ENCODE peak calls at places on chromosomes 4 and X, in four cellular contexts. K, B, J and E are unnamed samples. For H3K4me1 and H3K36me3, the result is how much of the 10 kb centered on the place peaks cover.

GRCh38 chrX:2710041-2710471 is 19.0 kb downstream of the CD99 start:
- DNase-seq in J (no peak), B (no peak), K (no peak), E (no peak)

GRCh38 chrX:106898462-106898861 is 4.7 kb downstream of the RIPPLY1 start:
- DNase-seq in B (peak), K (no peak), J (no peak), E (no peak)

GRCh38 chr4:57424231-57424897 is 314.2 kb upstream of the IGFBP7 start:
- DNase-seq in J (peak), K (no peak), B (no peak), E (no peak)

GRCh38 chrX:118350221-118350620 is 4.3 kb downstream of the WDR44 start:
- DNase-seq in K (no peak), B (no peak), J (no peak), E (no peak)

GRCh38 chr4:180081072-180081471 is 2162.1 kb upstream of the TENM3 start:
- DNase-seq in K (no peak), J (no peak), B (no peak), E (no peak)

GRCh38 chr4:173763374-173763773 is 233.3 kb upstream of the HAND2 start:
- DNase-seq in K (no peak), B (no peak), J (no peak), E (no peak)

GRCh38 chr4:41538887-41539498 is 1.0 kb downstream of the LIMCH1 start:
- DNase-seq in K (no peak), B (no peak), J (peak), E (no peak)

GRCh38 chrX:13051529-13052172 is 7.2 kb upstream of the FAM9C start:
- DNase-seq in J (no peak), K (no peak), B (no peak), E (no peak)

GRCh38 chr4:40183615-40184411 is 13.0 kb upstream of the RHOH start:
- DNase-seq in B (no peak), K (peak), J (no peak), E (no peak)

GRCh38 chrX:19127649-19128168 is 5.4 kb upstream of the ADGRG2 start:
- DNase-seq in B (no peak), J (no peak), K (no peak), E (no peak)

GRCh38 chr4:95118507-95118906 is 360.8 kb downstream of the BMPR1B start:
- DNase-seq in K (no peak), B (no peak), J (no peak), E (no peak)

GRCh38 chr4:123833156-123833555 is 436.6 kb downstream of the SPRY1 start:
- DNase-seq in B (no peak), K (no peak), J (no peak), E (no peak)

DNA sequence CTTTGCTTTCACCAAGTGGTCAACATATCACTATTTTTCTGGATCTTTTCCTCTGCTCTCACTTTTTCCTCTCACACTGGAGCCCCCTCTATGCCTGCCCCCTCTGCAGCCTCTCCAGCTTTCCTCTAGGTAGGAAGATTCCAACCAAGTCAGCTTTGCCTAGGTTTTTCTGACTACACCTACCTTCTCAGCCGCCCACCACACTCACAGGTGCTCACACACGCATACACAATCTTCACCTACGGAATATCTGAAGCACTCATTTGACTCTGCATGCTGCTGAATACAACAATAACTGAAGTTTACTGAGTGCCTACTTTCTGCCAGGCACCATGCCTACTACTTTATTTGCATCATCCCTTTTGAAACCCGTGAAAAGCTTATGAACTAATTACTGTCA is 328.0 kb downstream of the PPP3CA start:
- DNase-seq in K (no peak), B (no peak), J (no peak), E (no peak)
- H3K4me1 ChIP-seq in K (under half), B (under half), J (under half), E (under half)

GRCh38 chrX:16851827-16852226 is 18.3 kb downstream of the RBBP7 start:
- DNase-seq in J (no peak), K (no peak), B (no peak), E (no peak)
- H3K36me3 ChIP-seq in J (under half), K (under half), B (under half), E (half or more)

GRCh38 chr4:73603854-73604584 is 16.2 kb downstream of the RASSF6 start:
- DNase-seq in J (no peak), K (no peak), B (no peak), E (no peak)
- H3K4me1 ChIP-seq in J (under half), K (under half), B (under half), E (under half)

DNA sequence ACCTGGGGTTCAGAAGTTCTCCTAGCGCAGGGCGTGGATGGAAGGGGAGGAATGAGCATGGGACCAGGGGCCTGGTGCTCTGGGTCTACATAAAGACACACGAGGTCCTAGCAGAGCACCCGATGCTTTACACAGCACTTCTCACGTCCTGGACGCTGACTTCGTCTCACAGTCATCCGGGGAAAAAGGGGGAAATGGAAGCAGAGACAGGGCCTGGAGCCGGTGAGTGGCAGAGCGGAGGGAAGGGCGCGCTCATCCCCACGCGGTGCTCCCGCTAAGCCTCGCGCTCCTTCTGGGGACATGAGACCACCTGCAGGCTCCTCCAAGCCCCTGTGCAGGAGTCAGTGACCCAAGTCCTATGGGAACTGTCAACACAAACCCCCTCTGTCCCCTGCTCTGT is 157.7 kb downstream of the AFAP1 start:
- DNase-seq in J (peak), K (no peak), B (no peak), E (no peak)
- H3K36me3 ChIP-seq in J (under half), K (under half), B (under half), E (half or more)

DNA sequence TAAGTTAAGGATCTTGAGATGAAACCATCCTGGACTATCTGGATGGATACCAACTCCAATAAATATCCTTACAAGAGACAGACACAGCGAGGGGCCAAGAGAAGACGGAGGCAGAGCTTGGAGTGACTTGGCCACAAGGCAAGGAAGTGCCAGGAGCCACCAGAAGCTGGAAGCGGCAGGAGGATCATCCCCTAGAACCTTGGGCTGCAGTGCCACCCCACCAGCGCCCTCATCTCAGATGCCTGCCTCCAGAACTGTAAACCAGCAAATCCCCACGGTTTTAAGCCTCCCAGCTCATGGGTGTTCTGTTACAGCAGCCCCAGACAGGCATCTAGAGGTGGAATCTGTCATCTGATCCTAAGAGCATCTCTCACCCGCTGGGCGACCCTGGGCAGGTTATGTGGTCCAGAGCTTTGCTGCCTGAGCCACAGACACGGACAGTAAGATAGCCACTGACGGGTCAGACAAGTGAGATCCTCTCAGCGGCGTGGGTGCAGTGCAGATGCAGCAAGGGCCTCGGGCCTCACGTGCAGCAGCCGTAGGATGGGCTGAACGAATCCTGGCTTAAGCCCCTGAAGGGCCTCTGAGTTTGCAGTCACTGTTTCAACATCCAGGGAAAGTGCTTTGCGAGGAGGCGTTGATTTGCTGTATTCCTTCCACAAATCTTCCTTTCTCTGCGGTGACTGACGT is 25.1 kb upstream of the MXD4 start:
- DNase-seq in K (no peak), J (peak), B (peak), E (no peak)
- H3K4me1 ChIP-seq in K (under half), J (under half), B (under half), E (under half)

DNA sequence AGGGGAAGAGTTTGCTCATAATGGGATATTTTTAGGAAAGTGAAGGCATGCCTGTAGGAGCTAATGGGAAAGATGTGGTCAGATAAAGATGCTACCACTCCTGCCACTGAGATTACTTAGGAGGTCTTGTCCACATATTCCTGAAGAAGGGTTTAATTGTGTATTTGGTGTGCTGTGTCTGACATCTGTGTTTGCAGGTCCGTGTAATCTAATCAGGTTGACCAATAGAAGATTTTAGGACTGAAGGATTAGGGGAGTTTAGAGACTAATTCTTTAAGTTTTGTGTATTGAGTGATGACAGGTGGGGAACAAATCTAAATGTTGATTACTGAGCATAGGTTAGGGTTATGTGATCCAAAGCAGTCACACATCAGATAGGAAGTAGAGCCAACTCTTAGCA is 57.2 kb downstream of the JADE1 start:
- DNase-seq in K (no peak), J (no peak), B (no peak), E (no peak)
- H3K36me3 ChIP-seq in K (half or more), J (under half), B (under half), E (half or more)

GRCh38 chr4:153409924-153410501 is 56.1 kb upstream of the TMEM131L start:
- DNase-seq in J (no peak), B (peak), K (no peak), E (no peak)

GRCh38 chr4:153418114-153418513 is 48.0 kb upstream of the TMEM131L start:
- DNase-seq in B (no peak), K (peak), J (no peak), E (no peak)

GRCh38 chr4:153418581-153418980 is 47.6 kb upstream of the TMEM131L start:
- DNase-seq in B (no peak), K (peak), J (no peak), E (peak)

GRCh38 chr4:153409412-153409811 is 56.7 kb upstream of the TMEM131L start:
- DNase-seq in J (peak), K (no peak), B (no peak), E (no peak)

GRCh38 chr4:153413827-153414226 is 52.3 kb upstream of the TMEM131L start:
- DNase-seq in J (no peak), B (no peak), K (no peak), E (peak)
- H3K4me1 ChIP-seq in J (under half), B (under half), K (under half), E (under half)